ENCODE peak calls at places on chromosomes 12 and 14, in ten cellular contexts. I is hypothalamus, E is T-helper 9 cell, N is mesenchymal stem cell, T is amygdala, L is GM19239, W is right lobe of liver, U is transverse colon, R is neuronal stem cell, D is ovary. H is an unnamed sample.

GRCh38 chr12:113298861-113299545 is 35.9 kb downstream of the SLC8B1 start:
- DNase-seq in L (no peak), E (no peak), N (no peak), I (peak; percentile 43), D (peak; percentile 62), W (peak; percentile 60), U (no peak), T (peak; percentile 27), R (no peak), H (no peak)

GRCh38 chr12:57896437-57897201 is 44.7 kb upstream of the ATP23 start:
- DNase-seq in N (peak; percentile 78), U (peak; percentile 79), T (peak; percentile 61), D (peak; percentile 89), W (peak; percentile 78), E (no peak), I (peak; percentile 59), L (no peak), R (peak; percentile 40), H (no peak)

GRCh38 chr12:1870086-1870485 is 48.4 kb downstream of the CACNA2D4 start:
- DNase-seq in N (no peak), R (no peak), I (no peak), W (no peak), E (no peak), U (no peak), T (no peak), L (no peak), D (no peak), H (no peak)

GRCh38 chr12:124929649-124930419 is 15.4 kb upstream of the UBC start:
- DNase-seq in I (no peak), T (no peak), U (no peak), L (no peak), W (no peak), E (no peak), R (no peak), D (no peak), N (no peak), H (no peak)

GRCh38 chr12:119479121-119479561 is 114.4 kb upstream of the TMEM233 start:
- DNase-seq in R (no peak), T (peak; percentile 8), N (no peak), W (no peak), E (no peak), D (no peak), U (no peak), I (no peak), L (no peak), H (no peak)

GRCh38 chr12:52050116-52050770 is 999 bp upstream of the NR4A1 start:
- DNase-seq in I (no peak), T (no peak), R (no peak), W (no peak), U (no peak), N (peak; percentile 73), E (no peak), L (no peak), D (peak; percentile 81), H (no peak)

GRCh38 chr14:54719406-54719805 is 152.5 kb downstream of the SAMD4A start:
- DNase-seq in L (no peak), E (no peak), N (no peak), T (no peak), I (no peak), U (no peak), R (no peak), D (no peak), W (peak; percentile 86), H (no peak)

GRCh38 chr12:6110006-6110405 is 14.5 kb downstream of the VWF start:
- DNase-seq in L (no peak), T (no peak), D (no peak), R (no peak), N (no peak), W (no peak), I (no peak), E (no peak), U (no peak), H (no peak)

GRCh38 chr12:55619352-55620138 is 17.1 kb upstream of the OR10P1 start:
- DNase-seq in R (peak; percentile 92), W (no peak), L (peak; percentile 36), T (no peak), I (no peak), D (no peak), E (peak; percentile 15), N (peak; percentile 92), U (peak; percentile 18), H (peak; percentile 70)

GRCh38 chr14:101061411-101062064 is 158.0 kb upstream of the RTL1 start:
- DNase-seq in L (no peak), T (no peak), I (no peak), D (no peak), E (no peak), R (no peak), U (no peak), W (no peak), N (no peak), H (no peak)

GRCh38 chr12:93176166-93176565 is 201.6 kb upstream of the NUDT4 start:
- DNase-seq in T (no peak), D (no peak), W (no peak), E (no peak), U (no peak), N (peak; percentile 69), L (no peak), R (no peak), I (no peak), H (no peak)

GRCh38 chr14:50254248-50254647 is 22.9 kb upstream of the SOS2 start:
- DNase-seq in U (no peak), E (no peak), W (no peak), D (no peak), R (no peak), L (no peak), I (no peak), N (no peak), T (no peak), H (no peak)

GRCh38 chr14:94036328-94037167 is 10.4 kb downstream of the OTUB2 start:
- DNase-seq in D (peak; percentile 68), W (peak; percentile 78), U (peak; percentile 81), N (peak; percentile 79), E (peak; percentile 72), I (no peak), T (no peak), L (peak; percentile 72), R (peak; percentile 44), H (peak; percentile 84)

GRCh38 chr14:102442241-102443211 is 67.0 kb downstream of the ANKRD9 start:
- DNase-seq in R (no peak), U (peak; percentile 87), I (no peak), N (no peak), D (no peak), L (no peak), T (no peak), W (no peak), E (no peak), H (no peak)

GRCh38 chr14:106508216-106508615 is 981.8 kb downstream of the TMEM121 start:
- DNase-seq in L (no peak), T (no peak), D (no peak), E (no peak), R (no peak), W (no peak), U (no peak), N (no peak), I (no peak), H (no peak)

GRCh38 chr12:109581856-109582255 is 8.3 kb downstream of the MVK start:
- DNase-seq in E (no peak), D (no peak), W (no peak), T (no peak), R (no peak), N (peak; percentile 68), I (no peak), L (no peak), U (no peak), H (no peak)

GRCh38 chr14:99575043-99576023 is 28.7 kb downstream of the CCDC85C start:
- DNase-seq in D (no peak), U (peak; percentile 91), W (no peak), L (no peak), I (no peak), R (no peak), N (no peak), T (no peak), E (no peak), H (no peak)

H was measured in GM10248.